ENCODE peak calls at places on chromosomes 4 and X, in four cellular contexts. B is GM03348, Z is HFFc6, W is mammary epithelial cell. Q is an unnamed sample.

GRCh38 chr4:39341075-39341725 is 25.0 kb downstream of the RFC1 start:
- DNase-seq in W (no peak), Z (no peak), B (no peak), Q (no peak)

GRCh38 chrX:63526863-63527262 is 175.7 kb upstream of the SPIN4 start:
- DNase-seq in Z (no peak), B (no peak), W (no peak), Q (no peak)

GRCh38 chr4:98092833-98093439 is 50.3 kb downstream of the STPG2 start:
- DNase-seq in B (peak), Z (peak), W (no peak), Q (peak)

GRCh38 chrX:107205770-107206696 is at the start of the genes DNAAF6 and NUP62CL:
- DNase-seq in B (peak), W (peak), Z (no peak), Q (no peak)

GRCh38 chrX:138885886-138886285 is 174.4 kb upstream of the FGF13 start:
- DNase-seq in W (peak), B (no peak), Z (no peak), Q (peak)

GRCh38 chr4:74439952-74440351 is 5.0 kb upstream of the AREG start:
- DNase-seq in W (no peak), B (no peak), Z (no peak), Q (no peak)

GRCh38 chrX:146967296-146967695 is 152.8 kb upstream of the CXorf51A start:
- DNase-seq in W (no peak), B (no peak), Z (no peak), Q (no peak)

GRCh38 chr4:83906561-83906960 is 370.7 kb downstream of the GPAT3 start:
- DNase-seq in W (no peak), Z (peak), B (peak), Q (no peak)

GRCh38 chr4:40475609-40476008 is 140.5 kb downstream of the CHRNA9 start:
- DNase-seq in Z (no peak), W (no peak), B (no peak), Q (no peak)

GRCh38 chr4:87476934-87477333 is 52.2 kb downstream of the SPARCL1 start:
- DNase-seq in Z (no peak), W (no peak), B (no peak), Q (no peak)

Q was measured in astrocyte of the cerebellum.